ENCODE peak calls at places on chromosomes 12 and 14, in six cellular contexts. F is GM23248, T is PC-3, I is Karpas-422, U is hepatocyte, N is OCI-LY7. L is an unnamed sample.
A peak's percentile ranks its signal among the peaks of the same experiment; 100 is the strongest.

GRCh38 chr14:79134346-79134745 is 964.2 kb downstream of the NRXN3 start:
- DNase-seq in N (no peak), U (no peak), T (no peak), F (no peak), I (no peak), L (no peak)

GRCh38 chr12:55931780-55932545 is 1.0 kb downstream of the DGKA start:
- DNase-seq in I (peak; percentile 75), U (peak; percentile 80), F (peak; percentile 72), T (no peak), N (peak; percentile 48), L (peak; percentile 70)

GRCh38 chr12:65959452-65959851 is 135.2 kb downstream of the HMGA2 start:
- DNase-seq in N (no peak), I (no peak), F (no peak), T (no peak), U (no peak), L (no peak)

GRCh38 chr14:73460691-73461127 is 2.4 kb upstream of the NUMB start:
- DNase-seq in U (no peak), T (peak; percentile 61), N (peak; percentile 37), I (peak; percentile 72), F (peak; percentile 91), L (no peak)

GRCh38 chr12:114902665-114903393 is 218.9 kb upstream of the TBX3 start:
- DNase-seq in T (peak; percentile 96), F (peak; percentile 87), I (no peak), N (no peak), U (peak; percentile 71), L (no peak)

GRCh38 chr12:3328081-3328480 is 162.9 kb upstream of the PRMT8 start:
- DNase-seq in T (no peak), I (no peak), N (no peak), U (no peak), F (no peak), L (no peak)

GRCh38 chr14:77212097-77212873 is 30.7 kb downstream of the TMEM63C start:
- DNase-seq in I (no peak), N (no peak), U (no peak), F (no peak), T (no peak), L (no peak)

GRCh38 chr14:94379291-94380224 is 8.8 kb downstream of the SERPINA1 start:
- DNase-seq in F (peak; percentile 31), I (no peak), T (no peak), N (no peak), U (no peak), L (no peak)

GRCh38 chr12:7935773-7936581 is at the start of gene SLC2A3:
- DNase-seq in I (peak; percentile 88), N (peak; percentile 79), U (peak; percentile 76), F (peak; percentile 94), T (no peak), L (peak; percentile 90)

GRCh38 chr12:47370421-47370820 is 290.7 kb upstream of the AMIGO2 start:
- DNase-seq in U (no peak), T (peak; percentile 86), I (no peak), F (no peak), N (no peak), L (no peak)

GRCh38 chr12:29582677-29583076 is 85.2 kb upstream of the OVCH1 start:
- DNase-seq in I (no peak), U (no peak), T (peak; percentile 85), F (peak; percentile 3), N (no peak), L (no peak)

GRCh38 chr14:51283402-51283825 is 43.4 kb downstream of the TMX1 start:
- DNase-seq in N (peak; percentile 67), F (peak; percentile 95), T (peak; percentile 98), I (peak; percentile 83), U (peak; percentile 92), L (peak; percentile 90)

GRCh38 chr12:52633383-52633782 is 15.0 kb upstream of the KRT73 start:
- DNase-seq in N (peak; percentile 29), I (no peak), T (no peak), F (no peak), U (no peak), L (no peak)

GRCh38 chr12:64631197-64631596 is 20.9 kb downstream of the RASSF3 start:
- DNase-seq in T (no peak), N (no peak), I (peak; percentile 41), F (no peak), U (no peak), L (no peak)

GRCh38 chr12:126856958-126857357 is 1410.0 kb upstream of the TMEM132C start:
- DNase-seq in N (no peak), U (no peak), I (no peak), F (no peak), T (no peak), L (peak; percentile 3)

GRCh38 chr14:71739273-71739990 is 192.8 kb upstream of the RGS6 start:
- DNase-seq in F (peak; percentile 40), U (peak; percentile 75), T (peak; percentile 77), I (peak; percentile 46), N (no peak), L (peak; percentile 45)

GRCh38 chr14:100677152-100677924 is 49.4 kb upstream of the DLK1 start:
- DNase-seq in F (no peak), U (peak; percentile 63), N (no peak), I (no peak), T (no peak), L (no peak)

GRCh38 chr12:1644523-1645438 is 15.8 kb downstream of the WNT5B start:
- DNase-seq in N (no peak), F (peak; percentile 90), U (peak; percentile 64), T (no peak), I (no peak), L (no peak)

GRCh38 chr14:35760143-35760542 is 49.0 kb downstream of the RALGAPA1 start:
- DNase-seq in F (no peak), T (no peak), U (no peak), I (no peak), N (no peak), L (peak; percentile 30)

GRCh38 chr12:123270380-123271181 is 1.1 kb downstream of the CDK2AP1 start:
- DNase-seq in N (peak; percentile 23), U (peak; percentile 39), I (peak; percentile 61), F (peak; percentile 72), T (no peak), L (peak; percentile 34)

GRCh38 chr14:69850736-69851112 is 28.5 kb upstream of the SMOC1 start:
- DNase-seq in U (peak; percentile 27), T (no peak), N (no peak), I (no peak), F (no peak), L (no peak)

GRCh38 chr12:111393700-111394275 is 11.9 kb upstream of the SH2B3 start:
- DNase-seq in I (no peak), U (no peak), F (no peak), N (no peak), T (peak; percentile 34), L (no peak)

GRCh38 chr12:71092290-71092689 is 65.5 kb downstream of the TSPAN8 start:
- DNase-seq in I (no peak), T (peak; percentile 41), N (no peak), U (no peak), F (no peak), L (no peak)

GRCh38 chr14:90732142-90732541 is 84.1 kb downstream of the TTC7B start:
- DNase-seq in T (no peak), I (no peak), F (no peak), N (no peak), U (no peak), L (no peak)

GRCh38 chr14:38257500-38257899 is 1.6 kb upstream of the CLEC14A start:
- DNase-seq in U (no peak), T (peak; percentile 25), I (no peak), F (peak; percentile 46), N (no peak), L (no peak)

GRCh38 chr14:61408498-61408897 is 87.1 kb downstream of the PRKCH start:
- DNase-seq in F (no peak), T (no peak), I (no peak), U (no peak), N (no peak), L (no peak)

GRCh38 chr14:61406670-61407069 is 85.3 kb downstream of the PRKCH start:
- DNase-seq in I (no peak), T (no peak), U (no peak), N (no peak), F (no peak), L (no peak)

GRCh38 chr14:61404637-61405036 is 83.3 kb downstream of the PRKCH start:
- DNase-seq in U (no peak), T (no peak), I (no peak), N (no peak), F (no peak), L (no peak)

GRCh38 chr14:61406198-61406597 is 84.8 kb downstream of the PRKCH start:
- DNase-seq in I (no peak), T (no peak), N (no peak), F (no peak), U (no peak), L (peak; percentile 51)

GRCh38 chr14:61409782-61410181 is 88.4 kb downstream of the PRKCH start:
- DNase-seq in T (peak; percentile 18), U (no peak), F (no peak), N (no peak), I (no peak), L (no peak)
- H3K9me2 ChIP-seq in T (no peaks in the 10 kb centered on the region), U (no peaks in the 10 kb centered on the region), F (no peaks in the 10 kb centered on the region), N (no peaks in the 10 kb centered on the region), I (no peaks in the 10 kb centered on the region), L (no peaks in the 10 kb centered on the region)

GRCh38 chr12:125114365-125115141 is 49.3 kb downstream of the AACS start:
- DNase-seq in T (no peak), F (no peak), N (no peak), I (no peak), U (no peak), L (no peak)
- H3K9me2 ChIP-seq in T (no peaks in the 10 kb centered on the region), F (no peaks in the 10 kb centered on the region), N (no peaks in the 10 kb centered on the region), I (no peaks in the 10 kb centered on the region), U (no peaks in the 10 kb centered on the region), L (no peaks in the 10 kb centered on the region)

GRCh38 chr14:30868736-30869135 is 5.6 kb upstream of the COCH start:
- DNase-seq in I (no peak), F (no peak), N (no peak), U (no peak), T (no peak), L (no peak)
- H3K9me2 ChIP-seq in I (no peaks in the 10 kb centered on the region), F (no peaks in the 10 kb centered on the region), N (no peaks in the 10 kb centered on the region), U (no peaks in the 10 kb centered on the region), T (no peaks in the 10 kb centered on the region), L (no peaks in the 10 kb centered on the region)

DNA sequence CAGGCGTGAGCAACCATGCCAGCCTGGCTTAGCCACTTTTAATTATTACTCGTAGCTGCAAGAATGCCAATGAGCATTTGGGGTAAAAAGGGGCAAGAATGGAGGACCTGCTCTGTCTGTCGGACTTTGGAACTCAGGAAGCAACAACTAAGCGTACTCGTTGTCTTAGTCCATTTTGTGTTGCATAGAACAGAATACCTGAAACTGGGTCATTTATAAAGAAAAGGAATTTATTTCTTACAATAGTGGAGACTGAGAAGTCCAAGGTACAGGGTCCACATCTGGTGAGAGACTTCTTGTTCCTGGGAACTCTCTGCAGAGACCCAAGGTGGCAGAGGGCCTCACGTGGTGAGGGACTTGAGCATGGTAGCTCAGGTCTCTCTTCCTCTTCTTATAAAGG is 29.1 kb downstream of the SLC35E3 start:
- DNase-seq in I (peak; percentile 36), F (no peak), N (no peak), U (no peak), T (no peak), L (no peak)
- H3K9me2 ChIP-seq in I (no peaks in the 10 kb centered on the region), F (no peaks in the 10 kb centered on the region), N (no peaks in the 10 kb centered on the region), U (no peaks in the 10 kb centered on the region), T (no peaks in the 10 kb centered on the region), L (no peaks in the 10 kb centered on the region)

DNA sequence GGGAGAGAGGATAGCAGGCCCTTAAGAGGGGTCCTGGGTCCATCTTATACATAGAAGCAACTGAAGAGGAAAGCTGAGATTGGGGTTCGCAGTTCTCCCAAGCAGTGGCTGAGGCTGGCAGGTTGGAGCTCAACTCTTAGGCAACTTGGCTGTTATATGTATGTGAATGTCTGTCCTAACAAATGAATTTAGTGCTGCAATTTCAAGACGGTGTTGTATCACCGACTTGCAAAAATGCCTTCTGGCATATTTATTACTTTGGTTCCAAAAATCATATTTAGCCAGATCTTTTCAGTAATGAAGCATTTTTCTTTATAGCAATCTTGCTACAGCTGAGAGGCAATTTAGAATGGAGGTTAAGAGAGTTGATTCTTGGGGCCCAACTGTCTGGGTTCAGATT is 148.3 kb downstream of the AKAP6 start:
- DNase-seq in T (no peak), N (no peak), F (no peak), U (no peak), I (no peak), L (no peak)
- H3K9me2 ChIP-seq in T (no peaks in the 10 kb centered on the region), N (no peaks in the 10 kb centered on the region), F (peaks cover 5% of the 10 kb centered on the region), U (no peaks in the 10 kb centered on the region), I (no peaks in the 10 kb centered on the region), L (no peaks in the 10 kb centered on the region)

L was measured in GM23338.